ENCODE peak calls at places on chromosome 9, in four cellular contexts. E is heart left ventricle, T is H9, Q is GM23338. D is an unnamed sample.

GRCh38 chr9:123373941-123374340 is 17.9 kb downstream of the CRB2 start:
- DNase-seq in T (peak; percentile 67), Q (peak; percentile 69), E (no peak), D (no peak)

GRCh38 chr9:89428901-89429890 is 68.7 kb downstream of the SEMA4D start:
- DNase-seq in T (peak; percentile 85), E (no peak), Q (peak; percentile 92), D (no peak)

GRCh38 chr9:94861589-94862241 is 135.2 kb downstream of the AOPEP start:
- DNase-seq in T (no peak), Q (no peak), E (no peak), D (no peak)

GRCh38 chr9:101418518-101419111 is 17.0 kb downstream of the ALDOB start:
- DNase-seq in T (no peak), E (no peak), Q (no peak), D (no peak)

GRCh38 chr9:93082841-93083411 is 13.1 kb upstream of the CARD19 start:
- DNase-seq in T (no peak), Q (no peak), E (no peak), D (no peak)

GRCh38 chr9:85377751-85378289 is 363.9 kb downstream of the AGTPBP1 start:
- DNase-seq in Q (no peak), E (no peak), T (no peak), D (no peak)

GRCh38 chr9:92406506-92406905 is 2.1 kb upstream of the OGN start:
- DNase-seq in E (peak; percentile 44), Q (no peak), T (no peak), D (no peak)

GRCh38 chr9:95126739-95127138 is 190.8 kb downstream of the FANCC start:
- DNase-seq in T (peak; percentile 28), E (no peak), Q (no peak), D (no peak)

GRCh38 chr9:116358251-116358650 is 204.7 kb downstream of the PAPPA start:
- DNase-seq in Q (no peak), E (no peak), T (no peak), D (no peak)

GRCh38 chr9:10144336-10144735 is 468.5 kb downstream of the PTPRD start:
- DNase-seq in Q (no peak), T (no peak), E (no peak), D (no peak)

GRCh38 chr9:125428060-125428481 is 166.4 kb downstream of the GAPVD1 start:
- DNase-seq in T (no peak), Q (peak; percentile 54), E (no peak), D (no peak)

GRCh38 chr9:93909242-93909616 is 45.9 kb downstream of the BARX1 start:
- DNase-seq in T (no peak), Q (no peak), E (no peak), D (no peak)

GRCh38 chr9:113990975-113991471 is 87.1 kb downstream of the AMBP start:
- DNase-seq in Q (no peak), E (no peak), T (no peak), D (no peak)

GRCh38 chr9:94096819-94097577 is 12.7 kb downstream of the PTPDC1 start:
- DNase-seq in T (no peak), E (no peak), Q (no peak), D (peak; percentile 61)

GRCh38 chr9:126833020-126833419 is 27.4 kb upstream of the ZBTB34 start:
- DNase-seq in T (no peak), E (no peak), Q (no peak), D (no peak)

GRCh38 chr9:16726023-16726422 is 144.4 kb downstream of the BNC2 start:
- DNase-seq in Q (peak; percentile 53), T (no peak), E (no peak), D (no peak)

GRCh38 chr9:38027714-38028113 is 41.3 kb downstream of the SHB start:
- DNase-seq in T (no peak), Q (no peak), E (no peak), D (no peak)

GRCh38 chr9:81686614-81687520 is 2.5 kb downstream of the TLE1 start:
- DNase-seq in T (peak; percentile 87), E (peak; percentile 84), Q (peak; percentile 96), D (peak; percentile 49)

GRCh38 chr9:114200721-114201300 is 45.5 kb downstream of the COL27A1 start:
- DNase-seq in Q (no peak), T (no peak), E (no peak), D (no peak)

GRCh38 chr9:16023466-16023865 is 470.6 kb downstream of the CCDC171 start:
- DNase-seq in T (no peak), Q (no peak), E (no peak), D (no peak)

GRCh38 chr9:111659706-111660105 is 1.7 kb upstream of the GNG10 start:
- DNase-seq in Q (no peak), T (no peak), E (no peak), D (no peak)

GRCh38 chr9:83133316-83133715 is 70.4 kb upstream of the RASEF start:
- DNase-seq in T (no peak), Q (no peak), E (no peak), D (no peak)

GRCh38 chr9:76198336-76198735 is 195.9 kb downstream of the RFK start:
- DNase-seq in Q (no peak), E (no peak), T (no peak), D (no peak)

GRCh38 chr9:26637101-26637500 is 255.5 kb downstream of the CAAP1 start:
- DNase-seq in Q (peak; percentile 94), E (no peak), T (peak; percentile 79), D (no peak)

GRCh38 chr9:100170085-100170484 is 71.0 kb downstream of the INVS start:
- DNase-seq in Q (no peak), E (no peak), T (no peak), D (no peak)

GRCh38 chr9:88976186-88976887 is 14.9 kb upstream of the S1PR3 start:
- DNase-seq in E (no peak), Q (no peak), T (no peak), D (no peak)

GRCh38 chr9:9174358-9174757 is 1374.8 kb upstream of the DMAC1 start:
- DNase-seq in E (no peak), T (no peak), Q (no peak), D (no peak)

GRCh38 chr9:124857533-124858162 is 4.1 kb downstream of the RPL35 start:
- DNase-seq in Q (no peak), E (no peak), T (no peak), D (no peak)

GRCh38 chr9:18347381-18348084 is 126.4 kb upstream of the ADAMTSL1 start:
- DNase-seq in Q (no peak), E (no peak), T (no peak), D (no peak)

DNA sequence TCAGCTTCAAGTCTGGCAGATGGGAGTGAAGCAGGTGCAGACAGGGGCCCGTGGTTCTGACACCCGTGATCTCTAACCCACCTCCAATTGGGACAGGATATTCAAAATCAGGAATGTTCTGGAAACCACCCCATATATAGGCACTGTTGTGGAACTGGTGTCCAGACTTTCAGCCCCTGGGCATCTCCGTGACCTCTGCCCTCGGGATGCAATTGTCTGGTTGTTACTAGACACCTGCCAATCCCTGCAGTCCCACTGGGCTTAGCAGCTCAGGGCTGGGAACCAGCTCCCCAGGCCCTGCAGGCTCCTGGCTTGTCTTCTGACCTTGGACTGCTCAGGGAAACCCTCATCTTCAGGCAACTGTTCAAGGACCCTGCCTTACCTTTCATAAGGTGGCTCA is 38.8 kb downstream of the NTNG2 start:
- DNase-seq in T (no peak), Q (no peak), E (no peak), D (no peak)
- H3K27me3 ChIP-seq in T (no peaks in the 10 kb centered on the region), Q (no peaks in the 10 kb centered on the region), E (no peaks in the 10 kb centered on the region), D (peaks cover 33% of the 10 kb centered on the region)

DNA sequence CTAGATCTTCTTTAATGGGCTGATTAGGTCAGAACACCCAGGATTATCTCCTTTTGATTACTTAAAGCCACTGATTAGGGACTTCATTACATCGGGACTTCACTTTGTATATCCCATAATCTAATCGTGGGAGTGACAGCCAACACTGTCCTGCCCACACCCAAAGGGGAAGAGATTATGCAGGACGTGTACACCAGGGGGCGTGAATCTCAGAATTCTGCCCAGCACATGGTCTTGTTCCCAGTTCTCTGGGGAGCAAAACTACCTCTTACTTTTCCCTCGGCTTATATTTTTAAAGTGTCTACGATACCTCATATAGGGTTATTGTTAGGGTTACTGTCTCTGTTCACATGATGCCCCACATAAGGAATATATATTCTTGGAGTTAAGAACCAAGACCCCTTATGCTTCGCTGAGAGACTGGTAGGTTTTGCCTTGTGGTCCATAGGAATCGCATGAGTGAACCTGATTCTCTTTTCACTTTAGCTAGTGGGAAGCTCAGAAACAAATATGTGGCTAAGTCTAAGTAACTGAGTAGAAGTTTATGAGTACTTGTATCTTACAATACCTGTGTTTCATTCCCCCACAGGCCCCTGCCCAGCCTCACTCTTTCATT is 192.7 kb downstream of the GNA14 start:
- DNase-seq in E (no peak), Q (peak; percentile 38), T (no peak), D (no peak)
- TF ChIP-seq CTCF in E (peak; percentile 26), Q (peak; percentile 58), T (peak; percentile 72), D (peak; percentile 64)

DNA sequence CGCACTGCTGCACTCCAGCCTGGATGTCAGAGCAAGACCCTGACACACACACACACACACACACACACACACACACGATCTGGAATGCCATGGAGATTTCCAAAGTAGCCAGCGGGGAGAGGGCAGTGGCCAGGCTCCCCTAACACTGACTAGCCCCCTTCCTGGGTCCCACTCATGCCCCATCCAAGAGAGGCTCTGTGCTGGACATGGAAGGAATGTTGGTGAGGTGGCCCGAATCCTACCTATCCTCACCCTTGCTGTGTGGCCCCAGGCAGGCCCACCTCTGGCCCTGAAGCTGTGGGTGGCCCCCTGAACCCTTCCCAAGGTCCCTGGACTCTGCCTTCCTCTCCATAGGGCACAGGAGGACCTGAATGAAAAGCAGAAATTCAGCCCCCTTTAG is 7.3 kb downstream of the BRD3 start:
- DNase-seq in T (no peak), Q (no peak), E (no peak), D (no peak)
- H3K4me1 ChIP-seq in T (no peaks in the 10 kb centered on the region), Q (peaks cover 6% of the 10 kb centered on the region), E (peaks cover 86% of the 10 kb centered on the region), D (peaks cover 21% of the 10 kb centered on the region)

GRCh38 chr9:130661461-130662098 is 2.8 kb upstream of the PRDM12 start:
- DNase-seq in Q (peak; percentile 59), T (peak; percentile 48), E (no peak), D (no peak)
- H3K27me3 ChIP-seq in Q (peaks cover 100% of the 10 kb centered on the region), T (peaks cover 90% of the 10 kb centered on the region), E (peaks cover 95% of the 10 kb centered on the region), D (peaks cover 100% of the 10 kb centered on the region)

DNA sequence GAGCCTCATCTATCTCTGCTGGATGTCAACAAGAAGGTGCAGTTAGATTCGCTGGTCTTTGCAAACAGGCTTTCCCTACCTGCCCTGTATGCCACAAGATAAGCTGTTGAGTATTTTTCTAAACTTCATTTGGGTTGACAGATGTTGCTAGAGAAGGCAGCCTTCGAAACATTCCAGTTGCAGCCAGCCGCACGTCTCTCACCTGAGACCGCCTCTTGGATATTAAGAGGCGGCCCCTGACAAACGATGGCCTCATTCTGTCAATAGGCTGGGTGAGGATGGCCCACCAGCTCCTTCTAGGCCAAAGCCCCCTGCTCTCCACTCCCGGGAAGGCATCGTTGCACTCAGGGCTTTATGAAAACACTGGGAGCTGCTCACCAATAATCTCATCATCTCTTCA is 181.6 kb downstream of the DAB2IP start:
- DNase-seq in Q (no peak), T (no peak), E (no peak), D (no peak)
- TF ChIP-seq CTCF in Q (no peak), T (no peak), E (no peak), D (no peak)

D was measured in foreskin keratinocyte.